ENCODE peak calls at places on chromosomes 2 and 18, in five cellular contexts. E is tibial nerve, U is stomach, F is neural progenitor cell, P is H9. B is an unnamed sample. For H3K4me1, the result is how much of the 10 kb centered on the place peaks cover.

GRCh38 chr2:208847651-208848050 is 441.1 kb downstream of the PTH2R start:
- DNase-seq in E (no peak), P (no peak), U (no peak), F (no peak), B (no peak)

GRCh38 chr18:30568333-30568732 is 474.2 kb downstream of the DSC3 start:
- DNase-seq in U (no peak), P (no peak), E (no peak), F (no peak), B (no peak)

GRCh38 chr18:57218281-57218680 is 71.4 kb downstream of the BOD1L2 start:
- DNase-seq in U (no peak), P (no peak), E (no peak), F (no peak), B (no peak)

GRCh38 chr2:180474716-180475115 is 467.6 kb upstream of the CWC22 start:
- DNase-seq in E (no peak), F (no peak), U (no peak), P (no peak), B (no peak)

GRCh38 chr2:18883626-18884456 is 294.5 kb upstream of the NT5C1B start:
- DNase-seq in U (no peak), F (peak), E (peak), P (no peak), B (no peak)

GRCh38 chr2:200741468-200742202 is 70.1 kb upstream of the BZW1 start:
- DNase-seq in U (peak), F (peak), P (peak), E (no peak), B (no peak)

GRCh38 chr2:115162454-115163293 is 720.2 kb downstream of the DPP10 start:
- DNase-seq in U (no peak), E (no peak), F (peak), P (peak), B (no peak)

GRCh38 chr2:70901235-70902066 is 34.2 kb upstream of the ATP6V1B1 start:
- DNase-seq in F (peak), U (no peak), E (no peak), P (peak), B (no peak)

GRCh38 chr2:237304763-237305514 is 109.0 kb downstream of the COL6A3 start:
- DNase-seq in U (no peak), P (no peak), F (no peak), E (no peak), B (no peak)

GRCh38 chr18:49893036-49893435 is 79.7 kb upstream of the ACAA2 start:
- DNase-seq in U (no peak), P (no peak), F (no peak), E (no peak), B (no peak)

GRCh38 chr2:117359266-117359970 is 455.1 kb upstream of the DDX18 start:
- DNase-seq in E (no peak), F (no peak), P (peak), U (no peak), B (no peak)

GRCh38 chr2:164701565-164701964 is 80.3 kb upstream of the GRB14 start:
- DNase-seq in P (no peak), U (no peak), F (no peak), E (no peak), B (no peak)

GRCh38 chr18:23237524-23238151 is 102.4 kb downstream of the CABLES1 start:
- DNase-seq in E (no peak), F (peak), P (peak), U (peak), B (peak)

GRCh38 chr2:120283649-120284048 is 31.0 kb downstream of the RALB start:
- DNase-seq in F (peak), P (peak), E (no peak), U (no peak), B (no peak)

GRCh38 chr2:43220982-43221659 is 5.3 kb downstream of the ZFP36L2 start:
- DNase-seq in U (peak), E (peak), P (peak), F (peak), B (peak)

GRCh38 chr2:109126501-109126860 is 2.5 kb upstream of the SH3RF3 start:
- DNase-seq in P (no peak), U (no peak), E (no peak), F (no peak), B (peak)

DNA sequence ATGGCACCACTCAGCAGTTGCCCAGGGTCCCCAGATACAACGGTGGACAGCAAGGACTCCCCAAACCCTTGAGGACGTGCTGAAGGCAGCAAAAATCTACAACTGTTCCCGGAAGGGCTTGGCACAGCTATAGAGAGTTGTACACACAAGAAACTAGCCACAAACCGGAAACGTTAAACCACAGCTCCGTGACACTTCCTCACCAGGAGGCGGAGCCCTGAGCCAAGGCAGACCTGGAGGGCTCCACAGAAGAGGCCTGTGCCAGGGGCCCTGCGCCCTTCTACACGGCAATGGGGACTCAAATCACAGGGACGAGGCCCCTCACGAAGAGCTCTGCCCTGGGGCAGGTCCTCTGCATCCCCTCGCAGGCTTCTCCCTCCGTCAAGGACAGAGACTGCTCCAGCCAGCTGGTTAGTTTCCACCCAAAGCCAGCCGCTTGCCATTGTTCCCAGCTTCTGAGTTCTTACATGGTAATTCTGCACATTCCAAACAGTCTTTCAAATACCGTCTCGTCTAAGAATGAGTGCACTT is 133.3 kb downstream of the HDAC4 start:
- DNase-seq in P (no peak), U (peak), F (peak), E (peak), B (peak)
- TF ChIP-seq CTCF in P (peak), U (no peak), F (no peak), E (no peak), B (peak)

GRCh38 chr2:241798631-241799521 is 10.1 kb upstream of the NEU4 start:
- DNase-seq in E (no peak), F (no peak), U (no peak), P (no peak), B (no peak)
- H3K4me1 ChIP-seq in E (under half), F (under half), U (under half), P (under half), B (under half)

DNA sequence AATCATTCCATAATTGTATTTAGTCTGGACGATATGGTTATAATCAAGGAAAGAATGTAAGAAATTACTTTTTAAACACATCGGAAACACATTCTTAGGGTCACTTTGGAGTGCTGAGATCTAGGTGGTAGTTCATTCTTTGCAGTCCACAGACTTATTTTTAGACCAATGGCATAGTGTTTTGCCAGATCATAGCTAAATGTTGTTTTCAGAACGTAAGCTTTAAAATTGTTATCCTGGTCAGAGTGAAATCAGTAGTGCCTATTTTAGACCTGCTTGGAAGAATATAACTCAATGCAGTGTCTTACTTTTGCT is 4.3 kb downstream of the MYL12A start:
- DNase-seq in F (no peak), P (no peak), E (no peak), U (no peak), B (no peak)
- TF ChIP-seq CTCF in F (no peak), P (no peak), E (no peak), U (no peak), B (no peak)

GRCh38 chr2:146244131-146244530 is 1600.7 kb upstream of the ACVR2A start:
- DNase-seq in U (no peak), E (no peak), P (no peak), F (no peak), B (no peak)
- H3K4me1 ChIP-seq in U (under half), E (under half), P (under half), F (under half), B (under half)

GRCh38 chr2:46365913-46366674 is 68.9 kb downstream of the EPAS1 start:
- DNase-seq in F (no peak), E (no peak), P (no peak), U (no peak), B (no peak)
- TF ChIP-seq CTCF in F (peak), E (peak), P (peak), U (no peak), B (peak)

DNA sequence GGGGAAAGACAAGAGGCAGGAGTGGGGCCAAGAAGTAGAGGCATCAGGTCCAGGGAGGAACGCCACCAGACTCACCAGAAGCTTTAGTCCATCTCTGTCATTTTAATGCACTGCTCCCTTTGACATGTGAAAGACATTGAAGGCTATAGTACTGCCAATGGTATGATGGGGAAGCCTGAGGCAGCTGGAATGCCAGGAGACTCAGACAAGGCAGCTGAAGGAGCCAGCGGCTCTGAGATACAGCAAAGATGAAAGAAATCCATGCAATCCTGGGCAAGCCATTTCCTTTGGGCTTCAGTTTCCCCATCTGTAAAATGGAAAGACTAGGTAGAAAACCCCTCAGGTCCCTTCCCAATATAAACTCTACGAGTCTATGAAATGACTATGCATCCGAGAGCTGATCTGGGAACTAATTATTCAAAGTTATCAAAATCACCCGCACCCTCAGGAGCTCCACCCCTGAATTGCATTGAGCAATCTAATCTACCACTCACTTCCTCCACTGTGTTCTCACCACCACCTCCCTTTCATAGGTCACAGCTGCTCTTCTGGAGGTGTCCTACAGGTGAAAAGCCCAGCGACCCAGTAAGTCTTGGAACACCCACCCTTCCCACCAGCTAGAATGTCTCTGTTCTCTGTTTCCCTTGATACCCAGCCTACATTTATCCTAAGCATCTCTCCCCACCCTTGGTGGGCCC is 3.1 kb downstream of the CXCR2 start:
- DNase-seq in F (no peak), E (no peak), P (no peak), U (no peak), B (no peak)
- H3K4me1 ChIP-seq in F (under half), E (under half), P (under half), U (under half), B (under half)